ENCODE peak calls at places on chromosome 5, in four cellular contexts. One of them, this sample, is unnamed.

GRCh38 chr5:136780518-136780917 is 415.2 kb upstream of the TRPC7 start:
- DNase-seq in RCC 7860: no peak
- DNase-seq in CD4-positive, alpha-beta T cell: no peak
- DNase-seq in adipocyte: no peak
- DNase-seq in this sample: no peak

GRCh38 chr5:58925627-58926545 is 343.0 kb downstream of the RAB3C start:
- DNase-seq in RCC 7860: no peak
- DNase-seq in CD4-positive, alpha-beta T cell: no peak
- DNase-seq in adipocyte: no peak
- DNase-seq in this sample: no peak

GRCh38 chr5:1754531-1755220 is 45.0 kb downstream of the MRPL36 start:
- DNase-seq in RCC 7860: no peak
- DNase-seq in CD4-positive, alpha-beta T cell: no peak
- DNase-seq in adipocyte: no peak
- DNase-seq in this sample: no peak

GRCh38 chr5:159581502-159582249 is 251.4 kb upstream of the IL12B start:
- DNase-seq in RCC 7860: peak
- DNase-seq in CD4-positive, alpha-beta T cell: no peak
- DNase-seq in adipocyte: peak
- DNase-seq in this sample: no peak

GRCh38 chr5:176870110-176870591 is 29.0 kb downstream of the HK3 start:
- DNase-seq in RCC 7860: peak
- DNase-seq in CD4-positive, alpha-beta T cell: no peak
- DNase-seq in adipocyte: peak
- DNase-seq in this sample: no peak

GRCh38 chr5:173953528-173954090 is 35.4 kb upstream of the C5orf47 start:
- DNase-seq in RCC 7860: peak
- DNase-seq in CD4-positive, alpha-beta T cell: no peak
- DNase-seq in adipocyte: peak
- DNase-seq in this sample: no peak

GRCh38 chr5:107476783-107477182 is 194.0 kb downstream of the EFNA5 start:
- DNase-seq in RCC 7860: peak
- DNase-seq in CD4-positive, alpha-beta T cell: no peak
- DNase-seq in adipocyte: no peak
- DNase-seq in this sample: no peak

GRCh38 chr5:178464431-178465048 is 125.7 kb downstream of the COL23A1 start:
- DNase-seq in RCC 7860: no peak
- DNase-seq in CD4-positive, alpha-beta T cell: no peak
- DNase-seq in adipocyte: no peak
- DNase-seq in this sample: no peak

GRCh38 chr5:27845248-27845647 is 806.9 kb upstream of the CDH9 start:
- DNase-seq in RCC 7860: no peak
- DNase-seq in CD4-positive, alpha-beta T cell: no peak
- DNase-seq in adipocyte: no peak
- DNase-seq in this sample: no peak

GRCh38 chr5:19067741-19068140 is 920.3 kb downstream of the CDH18 start:
- DNase-seq in RCC 7860: no peak
- DNase-seq in CD4-positive, alpha-beta T cell: no peak
- DNase-seq in adipocyte: no peak
- DNase-seq in this sample: no peak

GRCh38 chr5:31730139-31730538 is 91.2 kb downstream of the PDZD2 start:
- DNase-seq in RCC 7860: no peak
- DNase-seq in CD4-positive, alpha-beta T cell: no peak
- DNase-seq in adipocyte: no peak
- DNase-seq in this sample: no peak

GRCh38 chr5:178483620-178484019 is 106.6 kb downstream of the COL23A1 start:
- DNase-seq in RCC 7860: no peak
- DNase-seq in CD4-positive, alpha-beta T cell: peak
- DNase-seq in adipocyte: no peak
- DNase-seq in this sample: no peak

GRCh38 chr5:135993248-135993893 is 35.4 kb upstream of the TGFBI start:
- DNase-seq in RCC 7860: peak
- DNase-seq in CD4-positive, alpha-beta T cell: no peak
- DNase-seq in adipocyte: peak
- DNase-seq in this sample: no peak

GRCh38 chr5:320524-321232 is 836 bp upstream of the AHRR start:
- DNase-seq in RCC 7860: no peak
- DNase-seq in CD4-positive, alpha-beta T cell: no peak
- DNase-seq in adipocyte: no peak
- DNase-seq in this sample: no peak

GRCh38 chr5:174767670-174768069 is 43.3 kb downstream of the MSX2 start:
- DNase-seq in RCC 7860: no peak
- DNase-seq in CD4-positive, alpha-beta T cell: no peak
- DNase-seq in adipocyte: no peak
- DNase-seq in this sample: no peak

GRCh38 chr5:84715087-84715486 is 330.4 kb upstream of the EDIL3 start:
- DNase-seq in RCC 7860: no peak
- DNase-seq in CD4-positive, alpha-beta T cell: no peak
- DNase-seq in adipocyte: peak
- DNase-seq in this sample: no peak

GRCh38 chr5:400282-401215 is 42.4 kb upstream of the EXOC3 start:
- DNase-seq in RCC 7860: no peak
- DNase-seq in CD4-positive, alpha-beta T cell: no peak
- DNase-seq in adipocyte: peak
- DNase-seq in this sample: no peak

This sample was measured in memory B cell.